ENCODE peak calls at places on chromosomes 3 and 15, in nine cellular contexts. E, L, A, W, J, I, H, D and K are unnamed samples.

GRCh38 chr15:101391981-101392566 is 97.0 kb upstream of the SNRPA1 start:
- DNase-seq in H (no peak), D (no peak), E (no peak), A (no peak), W (no peak), I (no peak), L (no peak), J (no peak), K (no peak)

GRCh38 chr3:141366285-141367037 is 1.8 kb upstream of the ZBTB38 start:
- DNase-seq in H (peak; percentile 70), J (no peak), D (no peak), E (no peak), L (peak; percentile 98), W (no peak), A (no peak), I (no peak), K (no peak)

GRCh38 chr3:18725668-18726407 is 300.7 kb upstream of the SATB1 start:
- DNase-seq in L (peak; percentile 4), W (no peak), A (peak; percentile 24), J (peak; percentile 66), I (peak; percentile 48), D (no peak), E (peak; percentile 53), H (no peak), K (peak; percentile 46)

GRCh38 chr3:25534007-25534406 is 105.9 kb downstream of the RARB start:
- DNase-seq in W (no peak), L (no peak), H (no peak), D (no peak), I (no peak), E (no peak), A (no peak), J (no peak), K (no peak)

GRCh38 chr15:73081321-73081958 is 29.2 kb downstream of the NEO1 start:
- DNase-seq in H (no peak), E (peak; percentile 2), D (peak; percentile 59), A (no peak), W (peak; percentile 5), L (peak; percentile 76), J (no peak), I (no peak), K (no peak)

GRCh38 chr3:42937334-42937733 is 31.4 kb downstream of the ZNF662 start:
- DNase-seq in W (no peak), I (no peak), A (no peak), L (no peak), H (no peak), J (no peak), E (no peak), D (no peak), K (no peak)

GRCh38 chr3:150300376-150300775 is 107.7 kb upstream of the TSC22D2 start:
- DNase-seq in I (no peak), A (no peak), D (no peak), J (no peak), E (no peak), L (peak; percentile 23), H (no peak), W (no peak), K (no peak)

GRCh38 chr3:127369356-127369935 is 81.6 kb upstream of the PRR20G start:
- DNase-seq in I (no peak), J (no peak), W (no peak), D (no peak), E (no peak), H (peak; percentile 46), A (no peak), L (no peak), K (no peak)

GRCh38 chr3:107309312-107309711 is 67.9 kb upstream of the CCDC54 start:
- DNase-seq in H (no peak), D (no peak), I (no peak), L (no peak), J (no peak), W (no peak), E (no peak), A (no peak), K (no peak)

GRCh38 chr15:42149493-42150245 is 6.8 kb downstream of the PLA2G4F start:
- DNase-seq in E (no peak), A (no peak), I (no peak), L (no peak), W (no peak), D (no peak), J (no peak), H (peak; percentile 66), K (no peak)

GRCh38 chr15:75359537-75360250 is 8.7 kb downstream of the MAN2C1 start:
- DNase-seq in L (no peak), H (no peak), A (no peak), J (no peak), D (no peak), W (no peak), I (no peak), E (no peak), K (no peak)

GRCh38 chr3:183477801-183478456 is 49.5 kb upstream of the MCF2L2 start:
- DNase-seq in D (peak; percentile 94), L (no peak), I (no peak), A (no peak), H (no peak), W (no peak), J (no peak), E (no peak), K (no peak)

GRCh38 chr3:188090626-188091309 is 63.2 kb upstream of the LPP start:
- DNase-seq in I (no peak), L (no peak), A (no peak), E (no peak), J (no peak), H (no peak), W (no peak), D (peak; percentile 55), K (no peak)

GRCh38 chr3:39804951-39805350 is 4.5 kb upstream of the MYRIP start:
- DNase-seq in W (no peak), A (no peak), I (no peak), L (peak; percentile 34), J (no peak), E (no peak), H (no peak), D (no peak), K (no peak)

GRCh38 chr3:123348471-123349200 is 100.3 kb downstream of the ADCY5 start:
- DNase-seq in D (no peak), W (no peak), H (peak; percentile 38), L (no peak), I (no peak), A (no peak), J (no peak), E (no peak), K (no peak)

GRCh38 chr15:86743283-86743903 is 663.7 kb downstream of the AGBL1 start:
- DNase-seq in I (no peak), L (peak; percentile 0), D (no peak), J (peak; percentile 75), W (no peak), E (peak; percentile 60), A (peak; percentile 22), H (no peak), K (peak; percentile 66)

GRCh38 chr3:58251653-58252052 is 14.1 kb downstream of the ABHD6 start:
- DNase-seq in A (no peak), J (no peak), D (no peak), H (no peak), E (no peak), L (peak; percentile 56), W (no peak), I (no peak), K (no peak)

GRCh38 chr3:72031581-72031980 is 246.6 kb upstream of the PROK2 start:
- DNase-seq in H (no peak), E (no peak), W (peak; percentile 79), J (peak; percentile 27), L (peak; percentile 91), A (no peak), D (no peak), I (no peak), K (no peak)

GRCh38 chr3:100538339-100538706 is 45.9 kb downstream of the TMEM45A start:
- DNase-seq in E (no peak), J (no peak), L (peak; percentile 37), H (no peak), I (no peak), D (no peak), W (no peak), A (no peak), K (no peak)

GRCh38 chr3:144229237-144229830 is 257.7 kb downstream of the DIPK2A start:
- DNase-seq in E (no peak), W (no peak), H (no peak), I (no peak), L (no peak), A (no peak), J (no peak), D (peak; percentile 26), K (no peak)

GRCh38 chr3:195282982-195283381 is 12.0 kb upstream of the XXYLT1 start:
- DNase-seq in L (no peak), E (no peak), H (no peak), W (no peak), I (no peak), D (no peak), J (no peak), A (no peak), K (no peak)

GRCh38 chr3:155387571-155387970 is 94.1 kb upstream of the STRIT1 start:
- DNase-seq in I (no peak), A (no peak), L (peak; percentile 44), D (no peak), H (no peak), W (no peak), E (no peak), J (no peak), K (no peak)

GRCh38 chr15:42131826-42132806 is 24.3 kb downstream of the PLA2G4F start:
- DNase-seq in E (no peak), J (peak; percentile 7), H (peak; percentile 76), D (peak; percentile 28), L (no peak), A (no peak), I (no peak), W (no peak), K (no peak)

GRCh38 chr3:133942761-133943535 is 47.3 kb upstream of the RAB6B start:
- DNase-seq in L (no peak), H (no peak), W (no peak), J (no peak), D (no peak), I (no peak), A (no peak), E (no peak), K (no peak)

GRCh38 chr3:175743733-175744400 is 884.7 kb downstream of the NAALADL2 start:
- DNase-seq in J (no peak), E (no peak), I (no peak), W (no peak), L (peak; percentile 68), D (no peak), A (no peak), H (no peak), K (no peak)

GRCh38 chr3:177982034-177982433 is 554.2 kb upstream of the KCNMB2 start:
- DNase-seq in W (no peak), A (no peak), I (no peak), H (no peak), J (no peak), E (no peak), L (peak; percentile 52), D (no peak), K (no peak)